ENCODE peak calls at places on chromosomes 1 and 21, in five cellular contexts. U, B, R, P and D are unnamed samples.
A peak's percentile ranks its signal among the peaks of the same experiment; 100 is the strongest.

GRCh38 chr1:231334079-231334666 is 3.5 kb downstream of the EXOC8 start:
- DNase-seq in U (no peak), B (no peak), R (no peak), P (no peak), D (no peak)

GRCh38 chr1:169485427-169486280 is at the start of gene SLC19A2:
- DNase-seq in U (peak; percentile 98), B (peak; percentile 91), R (peak; percentile 95), P (peak; percentile 100), D (peak; percentile 100)

GRCh38 chr1:33363470-33363861 is 42.6 kb upstream of the A3GALT2 start:
- DNase-seq in U (no peak), B (no peak), R (no peak), P (no peak), D (peak; percentile 30)

GRCh38 chr1:157380523-157380922 is 171.8 kb downstream of the FCRL5 start:
- DNase-seq in U (no peak), B (no peak), R (no peak), P (no peak), D (no peak)

GRCh38 chr1:16607433-16607851 is 5.9 kb downstream of the NBPF1 start:
- DNase-seq in U (peak; percentile 21), B (peak; percentile 3), R (peak; percentile 36), P (peak; percentile 45), D (no peak)

GRCh38 chr1:25909062-25909461 is 2.8 kb upstream of the STMN1 start:
- DNase-seq in U (no peak), B (no peak), R (no peak), P (no peak), D (no peak)

GRCh38 chr1:43405219-43405875 is 15.6 kb downstream of the SZT2 start:
- DNase-seq in U (no peak), B (no peak), R (no peak), P (no peak), D (no peak)

GRCh38 chr1:16167331-16168143 is 11.7 kb upstream of the EPHA2 start:
- DNase-seq in U (peak; percentile 68), B (peak; percentile 64), R (peak; percentile 79), P (no peak), D (peak; percentile 74)

GRCh38 chr1:118960567-118961136 is 27.5 kb downstream of the TBX15 start:
- DNase-seq in U (no peak), B (no peak), R (no peak), P (no peak), D (no peak)

GRCh38 chr1:151158311-151158710 is 1.9 kb downstream of the TNFAIP8L2 start:
- DNase-seq in U (no peak), B (no peak), R (no peak), P (no peak), D (no peak)

GRCh38 chr1:107875689-107876088 is 89.3 kb downstream of the VAV3 start:
- DNase-seq in U (peak; percentile 35), B (no peak), R (no peak), P (no peak), D (no peak)

GRCh38 chr1:113593550-113594288 is 165.6 kb downstream of the PHTF1 start:
- DNase-seq in U (no peak), B (no peak), R (no peak), P (no peak), D (no peak)

GRCh38 chr21:41733951-41734689 is 32.7 kb downstream of the RIPK4 start:
- DNase-seq in U (peak; percentile 47), B (no peak), R (no peak), P (no peak), D (no peak)

GRCh38 chr1:216047821-216048220 is 375.4 kb downstream of the USH2A start:
- DNase-seq in U (no peak), B (no peak), R (no peak), P (no peak), D (no peak)

GRCh38 chr1:211035821-211036380 is 98.0 kb downstream of the KCNH1 start:
- DNase-seq in U (no peak), B (no peak), R (no peak), P (no peak), D (no peak)

GRCh38 chr1:237093706-237094105 is 51.7 kb downstream of the RYR2 start:
- DNase-seq in U (no peak), B (no peak), R (no peak), P (no peak), D (no peak)

DNA sequence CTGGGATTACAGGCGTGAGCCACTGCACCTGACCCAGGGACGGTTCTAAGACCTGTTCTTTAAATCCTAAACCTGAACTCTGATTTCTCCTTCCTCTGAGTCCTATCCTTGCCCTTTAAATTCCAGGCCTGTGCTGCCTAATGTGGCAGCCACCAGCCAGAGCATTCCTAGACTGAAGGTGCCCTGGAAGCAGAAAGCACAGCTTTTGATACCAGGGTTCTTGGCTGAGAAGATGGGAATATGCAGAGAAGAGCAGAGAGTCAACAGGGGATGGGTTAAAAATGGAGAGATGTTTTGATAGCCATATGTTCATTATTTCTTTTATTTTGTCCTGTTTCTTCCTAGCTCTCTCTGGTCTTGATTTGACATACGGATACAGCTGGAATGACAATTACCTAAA is 49.7 kb downstream of the RYR2 start:
- DNase-seq in U (no peak), B (no peak), R (no peak), P (no peak), D (no peak)
- H3K27ac ChIP-seq in U (no peak overlapping the region), B (no peak overlapping the region), R (no peak overlapping the region), P (no peak overlapping the region), D (no peak overlapping the region)

DNA sequence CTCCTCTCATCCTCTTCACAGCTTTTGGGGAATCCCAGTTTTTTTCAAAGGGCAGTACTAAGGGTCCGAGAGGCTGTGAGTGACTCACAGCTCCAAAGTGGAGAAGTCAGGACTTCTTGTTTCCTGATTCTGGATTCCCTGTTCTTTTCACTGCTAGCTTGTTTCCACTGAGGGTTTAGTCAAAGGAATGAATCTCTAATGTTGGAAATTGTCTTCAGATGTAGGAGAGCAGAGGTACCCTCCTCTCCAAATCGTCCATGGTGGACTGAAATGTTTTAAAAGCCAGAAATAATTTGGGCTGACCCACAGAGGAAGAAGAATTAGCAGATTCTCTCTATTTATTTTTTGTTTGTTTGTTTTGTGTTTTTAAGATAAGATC is 30.5 kb downstream of the GPA33 start:
- DNase-seq in U (no peak), B (no peak), R (no peak), P (no peak), D (no peak)
- H3K4me3 ChIP-seq in U (no peak overlapping the region), B (no peak overlapping the region), R (no peak overlapping the region), P (no peak overlapping the region), D (no peak overlapping the region)

GRCh38 chr1:94305704-94306103 is 68.3 kb upstream of the ARHGAP29 start:
- DNase-seq in U (peak; percentile 65), B (no peak), R (no peak), P (no peak), D (no peak)
- H3K27ac ChIP-seq in U (peak overlapping the region; percentile 24), B (no peak overlapping the region), R (no peak overlapping the region), P (no peak overlapping the region), D (no peak overlapping the region)

GRCh38 chr1:22024485-22025367 is 23.3 kb downstream of the CELA3A start:
- DNase-seq in U (peak; percentile 57), B (peak; percentile 87), R (peak; percentile 50), P (peak; percentile 49), D (peak; percentile 27)

GRCh38 chr1:22021061-22021460 is 19.6 kb downstream of the CELA3A start:
- DNase-seq in U (no peak), B (no peak), R (no peak), P (no peak), D (no peak)

DNA sequence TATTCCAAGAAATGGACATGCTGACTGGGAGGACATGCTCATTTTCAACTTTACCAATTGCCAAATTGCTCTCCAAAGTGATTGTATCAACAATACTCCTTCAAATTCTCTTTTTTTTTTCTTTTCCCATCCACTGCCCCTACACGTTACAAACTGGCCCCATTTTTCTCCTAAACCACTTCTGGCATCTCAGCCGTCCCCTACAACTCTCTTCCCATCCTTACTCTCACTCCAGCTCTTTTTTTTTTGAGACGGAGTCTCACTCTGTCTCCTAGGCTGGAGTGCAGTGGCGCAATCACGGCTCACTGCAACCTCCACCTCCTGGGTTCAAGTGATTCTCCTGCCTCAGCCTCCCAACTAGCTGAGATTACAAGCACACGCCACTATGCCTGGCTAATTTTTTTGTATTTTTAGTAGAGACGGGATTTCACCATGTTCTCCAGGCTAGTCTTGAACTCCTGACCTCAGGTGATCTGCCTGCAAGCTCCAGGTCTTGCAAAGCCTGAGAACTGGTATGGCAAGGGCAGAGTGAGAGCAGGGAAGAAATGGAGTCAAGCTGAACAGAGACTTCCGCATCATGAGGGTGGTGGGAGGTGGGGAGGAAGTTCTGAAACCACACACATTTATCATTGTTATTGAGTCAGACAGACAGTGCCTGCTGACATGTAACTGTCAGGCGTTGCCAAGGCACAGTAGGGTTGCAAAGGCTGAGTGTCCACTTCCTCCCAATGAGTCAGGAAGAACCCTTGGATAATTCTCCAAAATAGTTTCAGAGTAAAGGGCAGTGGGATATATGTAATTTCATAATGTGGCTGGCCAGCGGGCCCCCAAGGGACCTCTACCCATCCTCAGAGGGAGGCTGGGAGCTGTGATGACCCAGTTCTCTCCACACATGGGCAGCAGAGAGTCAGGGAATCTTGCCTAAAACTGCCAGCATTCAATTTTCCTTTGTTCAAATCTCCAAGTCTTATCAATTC is 17.4 kb downstream of the CELA3A start:
- DNase-seq in U (peak; percentile 95), B (peak; percentile 41), R (peak; percentile 71), P (peak; percentile 33), D (no peak)
- H3K4me3 ChIP-seq in U (no peak overlapping the region), B (no peak overlapping the region), R (no peak overlapping the region), P (no peak overlapping the region), D (no peak overlapping the region)

GRCh38 chr1:54850082-54850730 is 36.8 kb downstream of the DHCR24 start:
- DNase-seq in U (no peak), B (no peak), R (no peak), P (no peak), D (peak; percentile 31)

GRCh38 chr1:54849219-54850081 is 37.5 kb downstream of the DHCR24 start:
- DNase-seq in U (no peak), B (no peak), R (no peak), P (no peak), D (peak; percentile 14)

GRCh38 chr1:54851928-54852524 is 35.0 kb downstream of the DHCR24 start:
- DNase-seq in U (no peak), B (no peak), R (no peak), P (no peak), D (no peak)

GRCh38 chr1:54851406-54851805 is 35.6 kb downstream of the DHCR24 start:
- DNase-seq in U (no peak), B (no peak), R (no peak), P (no peak), D (no peak)

GRCh38 chr1:54850737-54851136 is 36.3 kb downstream of the DHCR24 start:
- DNase-seq in U (no peak), B (no peak), R (no peak), P (no peak), D (no peak)
- H3K27ac ChIP-seq in U (no peak overlapping the region), B (no peak overlapping the region), R (no peak overlapping the region), P (no peak overlapping the region), D (no peak overlapping the region)

DNA sequence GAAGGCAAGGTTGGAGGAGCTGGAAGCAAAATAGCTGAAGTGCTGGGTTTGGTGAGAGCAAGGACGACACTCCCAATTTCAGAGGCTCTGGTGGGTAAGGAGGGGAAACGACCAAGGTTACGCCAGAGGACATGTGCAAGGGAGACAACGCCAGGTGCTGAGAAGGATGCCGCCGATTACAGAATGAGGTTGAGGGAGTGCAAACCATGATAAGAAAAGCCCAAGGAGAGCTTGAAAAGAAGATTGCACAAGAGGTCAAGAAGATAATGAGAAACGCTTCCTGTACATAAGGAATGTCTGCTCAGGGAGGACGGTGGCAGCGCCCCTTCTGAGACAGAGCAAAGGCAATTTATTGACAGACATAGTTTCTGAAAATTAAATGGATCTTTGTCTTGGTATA is 382.0 kb upstream of the PROX1 start:
- DNase-seq in U (no peak), B (no peak), R (no peak), P (no peak), D (no peak)
- H3K4me3 ChIP-seq in U (no peak overlapping the region), B (no peak overlapping the region), R (no peak overlapping the region), P (no peak overlapping the region), D (no peak overlapping the region)